ENCODE peak calls at places on chromosomes 11 and 22, in ten cellular contexts. One of them, this sample, is unnamed.

GRCh38 chr11:119057000-119057769 is at the start of gene HYOU1:
- DNase-seq in sigmoid colon: peak
- DNase-seq in astrocyte of the spinal cord: peak
- DNase-seq in mammary epithelial cell: peak
- DNase-seq in activated CD8-positive, alpha-beta T cell treated with anti-CD3 and anti-CD28 coated beads for 36 hours: peak
- DNase-seq in CD8-positive, alpha-beta memory T cell: peak
- DNase-seq in GOT3: peak
- DNase-seq in upper lobe of right lung: peak
- DNase-seq in uterus: peak
- DNase-seq in AML-193: peak
- DNase-seq in this sample: peak

GRCh38 chr11:66118847-66119246 is 48.8 kb downstream of the PACS1 start:
- DNase-seq in sigmoid colon: no peak
- DNase-seq in astrocyte of the spinal cord: no peak
- DNase-seq in mammary epithelial cell: no peak
- DNase-seq in activated CD8-positive, alpha-beta T cell treated with anti-CD3 and anti-CD28 coated beads for 36 hours: no peak
- DNase-seq in CD8-positive, alpha-beta memory T cell: no peak
- DNase-seq in GOT3: no peak
- DNase-seq in upper lobe of right lung: no peak
- DNase-seq in uterus: no peak
- DNase-seq in AML-193: no peak
- DNase-seq in this sample: no peak

GRCh38 chr11:6223854-6224253 is 10.6 kb downstream of the FHIP1B start:
- DNase-seq in sigmoid colon: no peak
- DNase-seq in astrocyte of the spinal cord: no peak
- DNase-seq in mammary epithelial cell: no peak
- DNase-seq in activated CD8-positive, alpha-beta T cell treated with anti-CD3 and anti-CD28 coated beads for 36 hours: no peak
- DNase-seq in CD8-positive, alpha-beta memory T cell: no peak
- DNase-seq in GOT3: no peak
- DNase-seq in upper lobe of right lung: no peak
- DNase-seq in uterus: no peak
- DNase-seq in AML-193: no peak
- DNase-seq in this sample: no peak

GRCh38 chr22:29477919-29478318 is 2.1 kb upstream of the NEFH start:
- DNase-seq in sigmoid colon: no peak
- DNase-seq in astrocyte of the spinal cord: no peak
- DNase-seq in mammary epithelial cell: no peak
- DNase-seq in activated CD8-positive, alpha-beta T cell treated with anti-CD3 and anti-CD28 coated beads for 36 hours: no peak
- DNase-seq in CD8-positive, alpha-beta memory T cell: no peak
- DNase-seq in GOT3: no peak
- DNase-seq in upper lobe of right lung: no peak
- DNase-seq in uterus: no peak
- DNase-seq in AML-193: no peak
- DNase-seq in this sample: no peak

GRCh38 chr11:122076721-122077120 is 39.3 kb downstream of the BLID start:
- DNase-seq in sigmoid colon: no peak
- DNase-seq in astrocyte of the spinal cord: no peak
- DNase-seq in mammary epithelial cell: no peak
- DNase-seq in activated CD8-positive, alpha-beta T cell treated with anti-CD3 and anti-CD28 coated beads for 36 hours: no peak
- DNase-seq in CD8-positive, alpha-beta memory T cell: no peak
- DNase-seq in GOT3: no peak
- DNase-seq in upper lobe of right lung: no peak
- DNase-seq in uterus: no peak
- DNase-seq in AML-193: no peak
- DNase-seq in this sample: no peak

GRCh38 chr11:104033134-104033533 is 3.3 kb upstream of the DDI1 start:
- DNase-seq in sigmoid colon: no peak
- DNase-seq in astrocyte of the spinal cord: peak
- DNase-seq in mammary epithelial cell: peak
- DNase-seq in activated CD8-positive, alpha-beta T cell treated with anti-CD3 and anti-CD28 coated beads for 36 hours: no peak
- DNase-seq in CD8-positive, alpha-beta memory T cell: no peak
- DNase-seq in GOT3: no peak
- DNase-seq in upper lobe of right lung: no peak
- DNase-seq in uterus: no peak
- DNase-seq in AML-193: no peak
- DNase-seq in this sample: no peak

GRCh38 chr11:41320233-41320993 is 139.0 kb downstream of the LRRC4C start:
- DNase-seq in sigmoid colon: no peak
- DNase-seq in astrocyte of the spinal cord: no peak
- DNase-seq in mammary epithelial cell: no peak
- DNase-seq in activated CD8-positive, alpha-beta T cell treated with anti-CD3 and anti-CD28 coated beads for 36 hours: no peak
- DNase-seq in CD8-positive, alpha-beta memory T cell: no peak
- DNase-seq in GOT3: no peak
- DNase-seq in upper lobe of right lung: no peak
- DNase-seq in uterus: no peak
- DNase-seq in AML-193: no peak
- DNase-seq in this sample: no peak

GRCh38 chr22:36986242-36986821 is 32.9 kb downstream of the TST start:
- DNase-seq in sigmoid colon: no peak
- DNase-seq in astrocyte of the spinal cord: no peak
- DNase-seq in mammary epithelial cell: no peak
- DNase-seq in activated CD8-positive, alpha-beta T cell treated with anti-CD3 and anti-CD28 coated beads for 36 hours: peak
- DNase-seq in CD8-positive, alpha-beta memory T cell: no peak
- DNase-seq in GOT3: no peak
- DNase-seq in upper lobe of right lung: no peak
- DNase-seq in uterus: no peak
- DNase-seq in AML-193: peak
- DNase-seq in this sample: no peak

GRCh38 chr11:67780056-67780455 is 105.6 kb upstream of the ALDH3B2 start:
- DNase-seq in sigmoid colon: no peak
- DNase-seq in astrocyte of the spinal cord: no peak
- DNase-seq in mammary epithelial cell: no peak
- DNase-seq in activated CD8-positive, alpha-beta T cell treated with anti-CD3 and anti-CD28 coated beads for 36 hours: no peak
- DNase-seq in CD8-positive, alpha-beta memory T cell: no peak
- DNase-seq in GOT3: no peak
- DNase-seq in upper lobe of right lung: no peak
- DNase-seq in uterus: no peak
- DNase-seq in AML-193: peak
- DNase-seq in this sample: no peak

GRCh38 chr11:120329556-120329955 is 4.5 kb downstream of the TLCD5 start:
- DNase-seq in sigmoid colon: no peak
- DNase-seq in astrocyte of the spinal cord: no peak
- DNase-seq in mammary epithelial cell: no peak
- DNase-seq in activated CD8-positive, alpha-beta T cell treated with anti-CD3 and anti-CD28 coated beads for 36 hours: no peak
- DNase-seq in CD8-positive, alpha-beta memory T cell: no peak
- DNase-seq in GOT3: no peak
- DNase-seq in upper lobe of right lung: no peak
- DNase-seq in uterus: no peak
- DNase-seq in AML-193: no peak
- DNase-seq in this sample: no peak

GRCh38 chr11:20075627-20076026 is 84.6 kb downstream of the DBX1 start:
- DNase-seq in sigmoid colon: no peak
- DNase-seq in astrocyte of the spinal cord: no peak
- DNase-seq in mammary epithelial cell: no peak
- DNase-seq in activated CD8-positive, alpha-beta T cell treated with anti-CD3 and anti-CD28 coated beads for 36 hours: no peak
- DNase-seq in CD8-positive, alpha-beta memory T cell: no peak
- DNase-seq in GOT3: no peak
- DNase-seq in upper lobe of right lung: no peak
- DNase-seq in uterus: no peak
- DNase-seq in AML-193: no peak
- DNase-seq in this sample: no peak

GRCh38 chr22:36554101-36554500 is 25.1 kb upstream of the EIF3D start:
- DNase-seq in sigmoid colon: no peak
- DNase-seq in astrocyte of the spinal cord: no peak
- DNase-seq in mammary epithelial cell: no peak
- DNase-seq in activated CD8-positive, alpha-beta T cell treated with anti-CD3 and anti-CD28 coated beads for 36 hours: no peak
- DNase-seq in CD8-positive, alpha-beta memory T cell: no peak
- DNase-seq in GOT3: no peak
- DNase-seq in upper lobe of right lung: no peak
- DNase-seq in uterus: no peak
- DNase-seq in AML-193: no peak
- DNase-seq in this sample: no peak

GRCh38 chr11:27075192-27075591 is 34.6 kb downstream of the BBOX1 start:
- DNase-seq in sigmoid colon: no peak
- DNase-seq in astrocyte of the spinal cord: peak
- DNase-seq in mammary epithelial cell: no peak
- DNase-seq in activated CD8-positive, alpha-beta T cell treated with anti-CD3 and anti-CD28 coated beads for 36 hours: no peak
- DNase-seq in CD8-positive, alpha-beta memory T cell: no peak
- DNase-seq in GOT3: no peak
- DNase-seq in upper lobe of right lung: no peak
- DNase-seq in uterus: no peak
- DNase-seq in AML-193: no peak
- DNase-seq in this sample: no peak

GRCh38 chr11:10314199-10315072 is 9.6 kb downstream of the ADM start:
- DNase-seq in sigmoid colon: no peak
- DNase-seq in astrocyte of the spinal cord: peak
- DNase-seq in mammary epithelial cell: peak
- DNase-seq in activated CD8-positive, alpha-beta T cell treated with anti-CD3 and anti-CD28 coated beads for 36 hours: peak
- DNase-seq in CD8-positive, alpha-beta memory T cell: no peak
- DNase-seq in GOT3: no peak
- DNase-seq in upper lobe of right lung: no peak
- DNase-seq in uterus: no peak
- DNase-seq in AML-193: peak
- DNase-seq in this sample: no peak

GRCh38 chr11:102791271-102792036 is 6.5 kb downstream of the MMP1 start:
- DNase-seq in sigmoid colon: no peak
- DNase-seq in astrocyte of the spinal cord: no peak
- DNase-seq in mammary epithelial cell: peak
- DNase-seq in activated CD8-positive, alpha-beta T cell treated with anti-CD3 and anti-CD28 coated beads for 36 hours: no peak
- DNase-seq in CD8-positive, alpha-beta memory T cell: no peak
- DNase-seq in GOT3: no peak
- DNase-seq in upper lobe of right lung: no peak
- DNase-seq in uterus: no peak
- DNase-seq in AML-193: no peak
- DNase-seq in this sample: no peak

GRCh38 chr11:125069796-125070195 is 6.7 kb downstream of the SLC37A2 start:
- DNase-seq in sigmoid colon: no peak
- DNase-seq in astrocyte of the spinal cord: no peak
- DNase-seq in mammary epithelial cell: peak
- DNase-seq in activated CD8-positive, alpha-beta T cell treated with anti-CD3 and anti-CD28 coated beads for 36 hours: no peak
- DNase-seq in CD8-positive, alpha-beta memory T cell: no peak
- DNase-seq in GOT3: no peak
- DNase-seq in upper lobe of right lung: peak
- DNase-seq in uterus: no peak
- DNase-seq in AML-193: no peak
- DNase-seq in this sample: no peak

GRCh38 chr11:76666408-76666807 is 4.1 kb downstream of the LRRC32 start:
- DNase-seq in sigmoid colon: peak
- DNase-seq in astrocyte of the spinal cord: peak
- DNase-seq in mammary epithelial cell: no peak
- DNase-seq in activated CD8-positive, alpha-beta T cell treated with anti-CD3 and anti-CD28 coated beads for 36 hours: no peak
- DNase-seq in CD8-positive, alpha-beta memory T cell: no peak
- DNase-seq in GOT3: no peak
- DNase-seq in upper lobe of right lung: peak
- DNase-seq in uterus: peak
- DNase-seq in AML-193: no peak
- DNase-seq in this sample: no peak

GRCh38 chr11:3840289-3840869 is 380 bp downstream of the RHOG start:
- DNase-seq in sigmoid colon: no peak
- DNase-seq in astrocyte of the spinal cord: no peak
- DNase-seq in mammary epithelial cell: no peak
- DNase-seq in activated CD8-positive, alpha-beta T cell treated with anti-CD3 and anti-CD28 coated beads for 36 hours: peak
- DNase-seq in CD8-positive, alpha-beta memory T cell: peak
- DNase-seq in GOT3: no peak
- DNase-seq in upper lobe of right lung: no peak
- DNase-seq in uterus: no peak
- DNase-seq in AML-193: no peak
- DNase-seq in this sample: no peak

GRCh38 chr22:22955866-22956535 is 68.4 kb downstream of the IGLL5 start:
- DNase-seq in sigmoid colon: peak
- DNase-seq in astrocyte of the spinal cord: peak
- DNase-seq in mammary epithelial cell: peak
- DNase-seq in activated CD8-positive, alpha-beta T cell treated with anti-CD3 and anti-CD28 coated beads for 36 hours: peak
- DNase-seq in CD8-positive, alpha-beta memory T cell: peak
- DNase-seq in GOT3: no peak
- DNase-seq in upper lobe of right lung: peak
- DNase-seq in uterus: peak
- DNase-seq in AML-193: peak
- DNase-seq in this sample: no peak

GRCh38 chr11:5689551-5689983 is at the start of gene TRIM22:
- DNase-seq in sigmoid colon: no peak
- DNase-seq in astrocyte of the spinal cord: peak
- DNase-seq in mammary epithelial cell: peak
- DNase-seq in activated CD8-positive, alpha-beta T cell treated with anti-CD3 and anti-CD28 coated beads for 36 hours: peak
- DNase-seq in CD8-positive, alpha-beta memory T cell: peak
- DNase-seq in GOT3: no peak
- DNase-seq in upper lobe of right lung: peak
- DNase-seq in uterus: peak
- DNase-seq in AML-193: peak
- DNase-seq in this sample: no peak

GRCh38 chr22:19641983-19642451 is 72.3 kb upstream of the SEPTIN5 start:
- DNase-seq in sigmoid colon: no peak
- DNase-seq in astrocyte of the spinal cord: no peak
- DNase-seq in mammary epithelial cell: no peak
- DNase-seq in activated CD8-positive, alpha-beta T cell treated with anti-CD3 and anti-CD28 coated beads for 36 hours: no peak
- DNase-seq in CD8-positive, alpha-beta memory T cell: no peak
- DNase-seq in GOT3: no peak
- DNase-seq in upper lobe of right lung: no peak
- DNase-seq in uterus: no peak
- DNase-seq in AML-193: no peak
- DNase-seq in this sample: no peak

GRCh38 chr11:66327171-66328035 is 8.8 kb downstream of the RIN1 start:
- DNase-seq in sigmoid colon: no peak
- DNase-seq in astrocyte of the spinal cord: peak
- DNase-seq in mammary epithelial cell: peak
- DNase-seq in activated CD8-positive, alpha-beta T cell treated with anti-CD3 and anti-CD28 coated beads for 36 hours: peak
- DNase-seq in CD8-positive, alpha-beta memory T cell: no peak
- DNase-seq in GOT3: peak
- DNase-seq in upper lobe of right lung: no peak
- DNase-seq in uterus: no peak
- DNase-seq in AML-193: no peak
- DNase-seq in this sample: no peak

GRCh38 chr11:134341805-134342571 is 10.2 kb downstream of the GLB1L2 start:
- DNase-seq in sigmoid colon: peak
- DNase-seq in astrocyte of the spinal cord: no peak
- DNase-seq in mammary epithelial cell: no peak
- DNase-seq in activated CD8-positive, alpha-beta T cell treated with anti-CD3 and anti-CD28 coated beads for 36 hours: no peak
- DNase-seq in CD8-positive, alpha-beta memory T cell: no peak
- DNase-seq in GOT3: no peak
- DNase-seq in upper lobe of right lung: no peak
- DNase-seq in uterus: no peak
- DNase-seq in AML-193: no peak
- DNase-seq in this sample: no peak

GRCh38 chr22:35435201-35435712 is 35.3 kb downstream of the MCM5 start:
- DNase-seq in sigmoid colon: no peak
- DNase-seq in astrocyte of the spinal cord: no peak
- DNase-seq in mammary epithelial cell: no peak
- DNase-seq in activated CD8-positive, alpha-beta T cell treated with anti-CD3 and anti-CD28 coated beads for 36 hours: no peak
- DNase-seq in CD8-positive, alpha-beta memory T cell: no peak
- DNase-seq in GOT3: no peak
- DNase-seq in upper lobe of right lung: no peak
- DNase-seq in uterus: no peak
- DNase-seq in AML-193: no peak
- DNase-seq in this sample: no peak

GRCh38 chr11:43699879-43700278 is 19.3 kb downstream of the HSD17B12 start:
- DNase-seq in sigmoid colon: no peak
- DNase-seq in astrocyte of the spinal cord: no peak
- DNase-seq in mammary epithelial cell: no peak
- DNase-seq in activated CD8-positive, alpha-beta T cell treated with anti-CD3 and anti-CD28 coated beads for 36 hours: no peak
- DNase-seq in CD8-positive, alpha-beta memory T cell: no peak
- DNase-seq in GOT3: no peak
- DNase-seq in upper lobe of right lung: no peak
- DNase-seq in uterus: no peak
- DNase-seq in AML-193: no peak
- DNase-seq in this sample: no peak

GRCh38 chr11:69229521-69229920 is 64.4 kb upstream of the MYEOV start:
- DNase-seq in sigmoid colon: peak
- DNase-seq in astrocyte of the spinal cord: no peak
- DNase-seq in mammary epithelial cell: no peak
- DNase-seq in activated CD8-positive, alpha-beta T cell treated with anti-CD3 and anti-CD28 coated beads for 36 hours: no peak
- DNase-seq in CD8-positive, alpha-beta memory T cell: peak
- DNase-seq in GOT3: no peak
- DNase-seq in upper lobe of right lung: no peak
- DNase-seq in uterus: no peak
- DNase-seq in AML-193: no peak
- DNase-seq in this sample: no peak

GRCh38 chr11:93936416-93936815 is 84.7 kb upstream of the HEPHL1 start:
- DNase-seq in sigmoid colon: no peak
- DNase-seq in astrocyte of the spinal cord: no peak
- DNase-seq in mammary epithelial cell: no peak
- DNase-seq in activated CD8-positive, alpha-beta T cell treated with anti-CD3 and anti-CD28 coated beads for 36 hours: no peak
- DNase-seq in CD8-positive, alpha-beta memory T cell: no peak
- DNase-seq in GOT3: no peak
- DNase-seq in upper lobe of right lung: no peak
- DNase-seq in uterus: no peak
- DNase-seq in AML-193: no peak
- DNase-seq in this sample: no peak

GRCh38 chr11:65506316-65506769 is 7.5 kb downstream of the MALAT1 start:
- DNase-seq in sigmoid colon: no peak
- DNase-seq in astrocyte of the spinal cord: no peak
- DNase-seq in mammary epithelial cell: no peak
- DNase-seq in activated CD8-positive, alpha-beta T cell treated with anti-CD3 and anti-CD28 coated beads for 36 hours: no peak
- DNase-seq in CD8-positive, alpha-beta memory T cell: no peak
- DNase-seq in GOT3: no peak
- DNase-seq in upper lobe of right lung: no peak
- DNase-seq in uterus: no peak
- DNase-seq in AML-193: peak
- DNase-seq in this sample: no peak